ENCODE peak calls at places on chromosomes 13 and 19, in four cellular contexts. L is HEK293T, A is ACHN, E is midbrain. Q is an unnamed sample.

GRCh38 chr13:41496420-41497234 is 39.3 kb downstream of the RGCC start:
- DNase-seq in L (no peak), A (no peak), E (no peak), Q (no peak)

GRCh38 chr13:49292742-49293498 is 45.2 kb downstream of the CDADC1 start:
- DNase-seq in L (peak), A (no peak), E (peak), Q (no peak)

GRCh38 chr13:107743983-107744382 is 471.4 kb downstream of the LIG4 start:
- DNase-seq in L (no peak), A (no peak), E (peak), Q (no peak)

GRCh38 chr19:1042689-1043511 is 3.0 kb downstream of the ABCA7 start:
- DNase-seq in L (no peak), A (no peak), E (no peak), Q (peak)

GRCh38 chr13:99399623-99399974 is 92.4 kb upstream of the GPR183 start:
- DNase-seq in L (no peak), A (no peak), E (no peak), Q (no peak)

GRCh38 chr13:98225036-98225940 is 48.2 kb upstream of the RNF113B start:
- DNase-seq in L (no peak), A (no peak), E (peak), Q (no peak)

GRCh38 chr19:2344381-2344870 is 15.6 kb upstream of the TMPRSS9 start:
- DNase-seq in L (no peak), A (no peak), E (no peak), Q (no peak)

GRCh38 chr19:7860166-7860901 is 13.9 kb downstream of the PRR36 start:
- DNase-seq in L (no peak), A (no peak), E (no peak), Q (no peak)

GRCh38 chr19:36797786-36798108 is 25.1 kb upstream of the ZNF850 start:
- DNase-seq in L (no peak), A (no peak), E (no peak), Q (no peak)